ENCODE peak calls at places on chromosomes 5 and 9, in nine cellular contexts. One of them, this sample, is unnamed.
A peak's percentile ranks its signal among the peaks of the same experiment; 100 is the strongest.

GRCh38 chr5:36073595-36074216 is 7.0 kb upstream of the UGT3A2 start:
- ATAC-seq in naive thymus-derived CD8-positive, alpha-beta T cell: peak; percentile 58
- ATAC-seq in stimulated activated effector memory CD8-positive, alpha-beta T cell treated with anti-CD3 and anti-CD28 coated beads, Interleukin-12 subunit alpha, Interleukin-12 subunit beta, amount 100 ng/mL, for 72 hours: peak; percentile 67
- ATAC-seq in K562: peak; percentile 91
- ATAC-seq in aorta: no peak
- ATAC-seq in mucosa of descending colon: no peak
- ATAC-seq in stimulated activated naive CD8-positive, alpha-beta T cell treated with anti-CD3 and anti-CD28 coated beads, Interleukin-15, Interleukin-2, amounts not matched to agents 100 U/mL and 50 U/mL, for 24 hours: peak; percentile 76
- ATAC-seq in Right ventricle myocardium inferior: no peak
- ATAC-seq in lower lobe of right lung: no peak
- ATAC-seq in this sample: no peak

GRCh38 chr5:169650701-169651331 is 13.7 kb downstream of the DOCK2 start:
- ATAC-seq in stimulated activated effector memory CD8-positive, alpha-beta T cell treated with anti-CD3 and anti-CD28 coated beads, Interleukin-12 subunit alpha, Interleukin-12 subunit beta, amount 100 ng/mL, for 72 hours: peak; percentile 69
- ATAC-seq in mucosa of descending colon: peak; percentile 27
- ATAC-seq in stimulated activated naive CD8-positive, alpha-beta T cell treated with anti-CD3 and anti-CD28 coated beads, Interleukin-15, Interleukin-2, amounts not matched to agents 100 U/mL and 50 U/mL, for 24 hours: peak; percentile 81
- ATAC-seq in lower lobe of right lung: no peak
- ATAC-seq in aorta: no peak
- ATAC-seq in naive thymus-derived CD8-positive, alpha-beta T cell: peak; percentile 50
- ATAC-seq in K562: peak; percentile 72
- ATAC-seq in Right ventricle myocardium inferior: no peak
- ATAC-seq in this sample: no peak

GRCh38 chr9:121372239-121372562 is 2.2 kb upstream of the STOM start:
- ATAC-seq in mucosa of descending colon: no peak
- ATAC-seq in aorta: no peak
- ATAC-seq in naive thymus-derived CD8-positive, alpha-beta T cell: no peak
- ATAC-seq in lower lobe of right lung: no peak
- ATAC-seq in stimulated activated effector memory CD8-positive, alpha-beta T cell treated with anti-CD3 and anti-CD28 coated beads, Interleukin-12 subunit alpha, Interleukin-12 subunit beta, amount 100 ng/mL, for 72 hours: no peak
- ATAC-seq in K562: no peak
- ATAC-seq in Right ventricle myocardium inferior: no peak
- ATAC-seq in stimulated activated naive CD8-positive, alpha-beta T cell treated with anti-CD3 and anti-CD28 coated beads, Interleukin-15, Interleukin-2, amounts not matched to agents 100 U/mL and 50 U/mL, for 24 hours: no peak
- ATAC-seq in this sample: no peak

GRCh38 chr5:127412698-127413097 is 104.7 kb upstream of the PRRC1 start:
- ATAC-seq in aorta: no peak
- ATAC-seq in naive thymus-derived CD8-positive, alpha-beta T cell: no peak
- ATAC-seq in K562: no peak
- ATAC-seq in lower lobe of right lung: no peak
- ATAC-seq in mucosa of descending colon: no peak
- ATAC-seq in stimulated activated naive CD8-positive, alpha-beta T cell treated with anti-CD3 and anti-CD28 coated beads, Interleukin-15, Interleukin-2, amounts not matched to agents 100 U/mL and 50 U/mL, for 24 hours: no peak
- ATAC-seq in Right ventricle myocardium inferior: no peak
- ATAC-seq in stimulated activated effector memory CD8-positive, alpha-beta T cell treated with anti-CD3 and anti-CD28 coated beads, Interleukin-12 subunit alpha, Interleukin-12 subunit beta, amount 100 ng/mL, for 72 hours: no peak
- ATAC-seq in this sample: no peak

GRCh38 chr5:153831976-153832375 is 206.7 kb downstream of the FAM114A2 start:
- ATAC-seq in naive thymus-derived CD8-positive, alpha-beta T cell: no peak
- ATAC-seq in stimulated activated effector memory CD8-positive, alpha-beta T cell treated with anti-CD3 and anti-CD28 coated beads, Interleukin-12 subunit alpha, Interleukin-12 subunit beta, amount 100 ng/mL, for 72 hours: no peak
- ATAC-seq in aorta: no peak
- ATAC-seq in Right ventricle myocardium inferior: no peak
- ATAC-seq in stimulated activated naive CD8-positive, alpha-beta T cell treated with anti-CD3 and anti-CD28 coated beads, Interleukin-15, Interleukin-2, amounts not matched to agents 100 U/mL and 50 U/mL, for 24 hours: no peak
- ATAC-seq in mucosa of descending colon: no peak
- ATAC-seq in lower lobe of right lung: no peak
- ATAC-seq in K562: peak; percentile 100
- ATAC-seq in this sample: no peak

GRCh38 chr5:55231476-55232193 is 1.8 kb downstream of the CCNO start:
- ATAC-seq in lower lobe of right lung: no peak
- ATAC-seq in stimulated activated naive CD8-positive, alpha-beta T cell treated with anti-CD3 and anti-CD28 coated beads, Interleukin-15, Interleukin-2, amounts not matched to agents 100 U/mL and 50 U/mL, for 24 hours: no peak
- ATAC-seq in naive thymus-derived CD8-positive, alpha-beta T cell: peak; percentile 15
- ATAC-seq in K562: no peak
- ATAC-seq in stimulated activated effector memory CD8-positive, alpha-beta T cell treated with anti-CD3 and anti-CD28 coated beads, Interleukin-12 subunit alpha, Interleukin-12 subunit beta, amount 100 ng/mL, for 72 hours: no peak
- ATAC-seq in Right ventricle myocardium inferior: no peak
- ATAC-seq in aorta: no peak
- ATAC-seq in mucosa of descending colon: peak; percentile 1
- ATAC-seq in this sample: no peak

GRCh38 chr5:58149345-58149744 is 310.5 kb downstream of the PLK2 start:
- ATAC-seq in stimulated activated effector memory CD8-positive, alpha-beta T cell treated with anti-CD3 and anti-CD28 coated beads, Interleukin-12 subunit alpha, Interleukin-12 subunit beta, amount 100 ng/mL, for 72 hours: no peak
- ATAC-seq in naive thymus-derived CD8-positive, alpha-beta T cell: no peak
- ATAC-seq in stimulated activated naive CD8-positive, alpha-beta T cell treated with anti-CD3 and anti-CD28 coated beads, Interleukin-15, Interleukin-2, amounts not matched to agents 100 U/mL and 50 U/mL, for 24 hours: no peak
- ATAC-seq in lower lobe of right lung: peak; percentile 90
- ATAC-seq in Right ventricle myocardium inferior: no peak
- ATAC-seq in mucosa of descending colon: no peak
- ATAC-seq in aorta: no peak
- ATAC-seq in K562: no peak
- ATAC-seq in this sample: no peak

GRCh38 chr5:155768342-155768741 is 558.6 kb upstream of the SGCD start:
- ATAC-seq in aorta: no peak
- ATAC-seq in stimulated activated effector memory CD8-positive, alpha-beta T cell treated with anti-CD3 and anti-CD28 coated beads, Interleukin-12 subunit alpha, Interleukin-12 subunit beta, amount 100 ng/mL, for 72 hours: no peak
- ATAC-seq in K562: no peak
- ATAC-seq in Right ventricle myocardium inferior: no peak
- ATAC-seq in stimulated activated naive CD8-positive, alpha-beta T cell treated with anti-CD3 and anti-CD28 coated beads, Interleukin-15, Interleukin-2, amounts not matched to agents 100 U/mL and 50 U/mL, for 24 hours: no peak
- ATAC-seq in lower lobe of right lung: no peak
- ATAC-seq in mucosa of descending colon: no peak
- ATAC-seq in naive thymus-derived CD8-positive, alpha-beta T cell: no peak
- ATAC-seq in this sample: no peak

GRCh38 chr5:170223349-170223748 is 9.4 kb upstream of the C5orf58 start:
- ATAC-seq in mucosa of descending colon: no peak
- ATAC-seq in stimulated activated naive CD8-positive, alpha-beta T cell treated with anti-CD3 and anti-CD28 coated beads, Interleukin-15, Interleukin-2, amounts not matched to agents 100 U/mL and 50 U/mL, for 24 hours: no peak
- ATAC-seq in naive thymus-derived CD8-positive, alpha-beta T cell: no peak
- ATAC-seq in lower lobe of right lung: no peak
- ATAC-seq in aorta: no peak
- ATAC-seq in Right ventricle myocardium inferior: peak; percentile 45
- ATAC-seq in stimulated activated effector memory CD8-positive, alpha-beta T cell treated with anti-CD3 and anti-CD28 coated beads, Interleukin-12 subunit alpha, Interleukin-12 subunit beta, amount 100 ng/mL, for 72 hours: no peak
- ATAC-seq in K562: no peak
- ATAC-seq in this sample: no peak

GRCh38 chr5:68456756-68457217 is 241.2 kb downstream of the PIK3R1 start:
- ATAC-seq in stimulated activated effector memory CD8-positive, alpha-beta T cell treated with anti-CD3 and anti-CD28 coated beads, Interleukin-12 subunit alpha, Interleukin-12 subunit beta, amount 100 ng/mL, for 72 hours: peak; percentile 62
- ATAC-seq in aorta: peak; percentile 62
- ATAC-seq in mucosa of descending colon: peak; percentile 92
- ATAC-seq in K562: peak; percentile 91
- ATAC-seq in naive thymus-derived CD8-positive, alpha-beta T cell: no peak
- ATAC-seq in Right ventricle myocardium inferior: peak; percentile 89
- ATAC-seq in stimulated activated naive CD8-positive, alpha-beta T cell treated with anti-CD3 and anti-CD28 coated beads, Interleukin-15, Interleukin-2, amounts not matched to agents 100 U/mL and 50 U/mL, for 24 hours: no peak
- ATAC-seq in lower lobe of right lung: peak; percentile 96
- ATAC-seq in this sample: peak; percentile 98

GRCh38 chr9:133927041-133927440 is 65.1 kb downstream of the VAV2 start:
- ATAC-seq in K562: no peak
- ATAC-seq in stimulated activated effector memory CD8-positive, alpha-beta T cell treated with anti-CD3 and anti-CD28 coated beads, Interleukin-12 subunit alpha, Interleukin-12 subunit beta, amount 100 ng/mL, for 72 hours: no peak
- ATAC-seq in stimulated activated naive CD8-positive, alpha-beta T cell treated with anti-CD3 and anti-CD28 coated beads, Interleukin-15, Interleukin-2, amounts not matched to agents 100 U/mL and 50 U/mL, for 24 hours: no peak
- ATAC-seq in naive thymus-derived CD8-positive, alpha-beta T cell: no peak
- ATAC-seq in Right ventricle myocardium inferior: no peak
- ATAC-seq in aorta: no peak
- ATAC-seq in mucosa of descending colon: no peak
- ATAC-seq in lower lobe of right lung: no peak
- ATAC-seq in this sample: no peak

This sample was measured in esophagus mucosa.